ENCODE peak calls at places on chromosomes 5 and 9, in ten cellular contexts. R, X, Y, L, D, V, N, T, F and U are unnamed samples.

GRCh38 chr5:76999451-76999850 is 30.8 kb upstream of the AGGF1 start:
- DNase-seq in R (no peak), X (no peak), Y (peak; percentile 56), L (no peak), D (no peak), V (peak; percentile 86), N (no peak), T (no peak), F (no peak), U (no peak)

GRCh38 chr5:87780831-87781760 is 368.4 kb upstream of the CCNH start:
- DNase-seq in R (peak; percentile 78), X (peak; percentile 76), Y (peak; percentile 86), L (peak; percentile 45), D (peak; percentile 79), V (peak; percentile 67), N (peak; percentile 46), T (peak; percentile 62), F (peak; percentile 67), U (peak; percentile 40)

GRCh38 chr5:143976055-143976454 is 164.1 kb downstream of the HMHB1 start:
- DNase-seq in R (no peak), X (no peak), Y (no peak), L (no peak), D (no peak), V (peak; percentile 12), N (no peak), T (no peak), F (no peak), U (no peak)

GRCh38 chr5:138448481-138449398 is 9.9 kb downstream of the REEP2 start:
- DNase-seq in R (no peak), X (no peak), Y (peak; percentile 22), L (no peak), D (no peak), V (no peak), N (no peak), T (no peak), F (no peak), U (no peak)

GRCh38 chr9:19232830-19233194 is 2.3 kb downstream of the DENND4C start:
- DNase-seq in R (no peak), X (no peak), Y (peak; percentile 71), L (no peak), D (no peak), V (peak; percentile 57), N (no peak), T (no peak), F (no peak), U (no peak)

GRCh38 chr9:26369096-26369495 is 523.5 kb downstream of the CAAP1 start:
- DNase-seq in R (no peak), X (no peak), Y (no peak), L (no peak), D (no peak), V (no peak), N (no peak), T (no peak), F (no peak), U (no peak)

GRCh38 chr5:28495876-28496275 is 1457.5 kb upstream of the CDH9 start:
- DNase-seq in R (no peak), X (no peak), Y (no peak), L (no peak), D (no peak), V (no peak), N (no peak), T (no peak), F (no peak), U (no peak)

GRCh38 chr5:119537704-119538103 is 85.4 kb downstream of the HSD17B4 start:
- DNase-seq in R (no peak), X (no peak), Y (peak; percentile 61), L (no peak), D (no peak), V (peak; percentile 73), N (no peak), T (no peak), F (no peak), U (no peak)

GRCh38 chr5:25850581-25850980 is 1187.8 kb downstream of the CDH9 start:
- DNase-seq in R (no peak), X (no peak), Y (no peak), L (no peak), D (no peak), V (no peak), N (no peak), T (no peak), F (no peak), U (no peak)

GRCh38 chr5:43039468-43040286 is 442 bp downstream of the ANXA2R start:
- DNase-seq in R (peak; percentile 69), X (peak; percentile 66), Y (peak; percentile 83), L (peak; percentile 64), D (peak; percentile 74), V (peak; percentile 88), N (no peak), T (no peak), F (peak; percentile 80), U (no peak)

GRCh38 chr9:129072171-129072570 is 8.7 kb upstream of the DOLPP1 start:
- DNase-seq in R (no peak), X (no peak), Y (no peak), L (no peak), D (no peak), V (no peak), N (no peak), T (no peak), F (no peak), U (no peak)

GRCh38 chr9:123914517-123915199 is 15.3 kb downstream of the DENND1A start:
- DNase-seq in R (no peak), X (no peak), Y (no peak), L (no peak), D (no peak), V (no peak), N (no peak), T (no peak), F (no peak), U (no peak)

GRCh38 chr5:110288766-110289165 is 437.7 kb downstream of the TMEM232 start:
- DNase-seq in R (no peak), X (no peak), Y (peak; percentile 73), L (no peak), D (no peak), V (peak; percentile 83), N (no peak), T (no peak), F (no peak), U (no peak)

GRCh38 chr9:95508242-95508967 is 8.4 kb downstream of the PTCH1 start:
- DNase-seq in R (no peak), X (no peak), Y (no peak), L (no peak), D (no peak), V (no peak), N (no peak), T (no peak), F (no peak), U (no peak)

GRCh38 chr5:16568875-16569580 is 47.8 kb downstream of the RETREG1 start:
- DNase-seq in R (no peak), X (no peak), Y (no peak), L (no peak), D (no peak), V (peak; percentile 68), N (peak; percentile 80), T (no peak), F (no peak), U (no peak)

GRCh38 chr5:17816947-17817346 is 182.7 kb downstream of the TAF11L14 start:
- DNase-seq in R (no peak), X (no peak), Y (no peak), L (no peak), D (no peak), V (peak; percentile 30), N (no peak), T (no peak), F (no peak), U (no peak)

GRCh38 chr5:17813214-17813613 is 179.0 kb downstream of the TAF11L14 start:
- DNase-seq in R (no peak), X (no peak), Y (no peak), L (no peak), D (no peak), V (peak; percentile 35), N (no peak), T (no peak), F (no peak), U (no peak)

GRCh38 chr5:17819786-17820185 is 185.5 kb downstream of the TAF11L14 start:
- DNase-seq in R (no peak), X (no peak), Y (no peak), L (no peak), D (no peak), V (peak; percentile 26), N (no peak), T (no peak), F (no peak), U (no peak)

GRCh38 chr5:17817946-17818345 is 183.7 kb downstream of the TAF11L14 start:
- DNase-seq in R (no peak), X (no peak), Y (no peak), L (no peak), D (no peak), V (no peak), N (no peak), T (no peak), F (no peak), U (no peak)
- TF ChIP-seq CTCF in R (no peak), X (no peak), Y (no peak), L (no peak), D (no peak), V (no peak), N (no peak), T (no peak), F (no peak), U (no peak)

DNA sequence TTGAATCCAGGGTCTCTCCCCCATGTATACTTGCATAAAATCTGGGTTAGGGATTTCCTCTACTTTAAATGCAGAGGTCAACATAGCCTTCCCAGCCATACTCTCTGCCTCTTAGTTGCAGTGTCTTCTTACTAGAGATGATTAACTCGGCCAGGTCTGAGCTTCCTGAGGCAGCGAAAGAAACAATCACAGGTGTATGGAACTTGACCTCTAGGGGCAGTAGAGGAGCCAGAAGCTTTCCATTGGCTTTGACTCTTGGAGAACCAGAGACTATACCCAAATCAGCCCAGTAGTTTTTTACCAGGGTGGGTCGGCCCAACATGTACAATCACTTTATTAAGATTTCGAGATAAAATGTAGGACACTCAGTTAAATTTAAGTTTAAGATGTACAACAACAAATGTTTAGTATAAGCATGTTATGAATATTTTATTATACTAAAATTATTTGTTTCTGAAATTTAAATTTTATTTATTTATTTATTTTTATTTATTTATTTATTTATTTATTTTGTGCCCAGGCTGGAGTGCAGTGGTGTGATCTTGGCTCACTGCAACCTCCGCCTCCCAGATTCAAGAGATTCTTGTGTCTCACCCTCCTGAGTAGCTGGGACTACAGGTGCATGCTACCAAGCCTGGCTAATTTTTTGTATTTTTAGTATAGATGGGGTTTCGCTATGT is 48.0 kb upstream of the DMRT3 start:
- DNase-seq in R (no peak), X (no peak), Y (no peak), L (peak; percentile 17), D (no peak), V (no peak), N (no peak), T (peak; percentile 17), F (no peak), U (no peak)
- TF ChIP-seq CTCF in R (peak; percentile 31), X (peak; percentile 10), Y (peak; percentile 42), L (peak; percentile 47), D (peak; percentile 37), V (peak; percentile 9), N (no peak), T (peak; percentile 70), F (peak; percentile 36), U (no peak)

GRCh38 chr9:133531293-133531692 is 3.2 kb upstream of the ADAMTSL2 start:
- DNase-seq in R (no peak), X (no peak), Y (no peak), L (no peak), D (no peak), V (no peak), N (no peak), T (no peak), F (no peak), U (no peak)
- TF ChIP-seq CTCF in R (no peak), X (no peak), Y (no peak), L (no peak), D (no peak), V (no peak), N (no peak), T (no peak), F (no peak), U (no peak)

GRCh38 chr9:91004992-91005391 is 203.4 kb downstream of the SYK start:
- DNase-seq in R (no peak), X (no peak), Y (no peak), L (no peak), D (no peak), V (no peak), N (no peak), T (no peak), F (no peak), U (no peak)
- TF ChIP-seq CTCF in R (no peak), X (no peak), Y (no peak), L (no peak), D (no peak), V (no peak), N (no peak), T (peak; percentile 33), F (no peak), U (no peak)